ENCODE peak calls at places on chromosomes 16 and 17, in five cellular contexts. J is astrocyte, U is endothelial cell of umbilical vein, Y is neural progenitor cell, T is Panc1. W is an unnamed sample.

GRCh38 chr17:42282478-42283080 is 5.7 kb upstream of the STAT5A start:
- DNase-seq in J (no peak), U (no peak), Y (no peak), T (no peak), W (peak; percentile 11)

GRCh38 chr16:67516296-67517177 is 12.1 kb upstream of the RIPOR1 start:
- DNase-seq in J (peak; percentile 72), U (peak; percentile 67), Y (no peak), T (no peak), W (no peak)

GRCh38 chr16:30659507-30660423 is 1.5 kb downstream of the FBRS start:
- DNase-seq in J (no peak), U (peak; percentile 19), Y (peak; percentile 88), T (no peak), W (peak; percentile 52)

GRCh38 chr17:44848961-44849489 is 1.3 kb downstream of the HIGD1B start:
- DNase-seq in J (no peak), U (no peak), Y (no peak), T (no peak), W (no peak)

GRCh38 chr17:70608957-70609356 is 439.6 kb downstream of the KCNJ2 start:
- DNase-seq in J (no peak), U (no peak), Y (no peak), T (no peak), W (no peak)

GRCh38 chr16:49055824-49056545 is 225.7 kb downstream of the CBLN1 start:
- DNase-seq in J (no peak), U (no peak), Y (peak; percentile 58), T (no peak), W (no peak)

GRCh38 chr16:69485816-69486215 is 61.4 kb downstream of the CYB5B start:
- DNase-seq in J (no peak), U (no peak), Y (no peak), T (no peak), W (no peak)

GRCh38 chr17:63694229-63694973 is 5.5 kb downstream of the LIMD2 start:
- DNase-seq in J (no peak), U (no peak), Y (peak; percentile 31), T (no peak), W (no peak)

GRCh38 chr17:78276499-78276898 is 45.1 kb downstream of the TMEM235 start:
- DNase-seq in J (no peak), U (no peak), Y (no peak), T (no peak), W (no peak)

GRCh38 chr16:22874394-22874793 is 60.4 kb downstream of the HS3ST2 start:
- DNase-seq in J (no peak), U (no peak), Y (no peak), T (no peak), W (no peak)

GRCh38 chr17:78252111-78252634 is 20.7 kb downstream of the TMEM235 start:
- DNase-seq in J (no peak), U (no peak), Y (no peak), T (no peak), W (no peak)

GRCh38 chr16:78516006-78516405 is 416.6 kb downstream of the WWOX start:
- DNase-seq in J (no peak), U (no peak), Y (no peak), T (no peak), W (no peak)

GRCh38 chr16:64083428-64084129 is 1038.3 kb downstream of the CDH11 start:
- DNase-seq in J (no peak), U (no peak), Y (no peak), T (no peak), W (no peak)

GRCh38 chr17:35006961-35007360 is 26.6 kb downstream of the LIG3 start:
- DNase-seq in J (no peak), U (no peak), Y (no peak), T (no peak), W (no peak)

GRCh38 chr17:78117027-78117981 is 11.3 kb downstream of the TMC6 start:
- DNase-seq in J (no peak), U (no peak), Y (peak; percentile 50), T (no peak), W (no peak)

GRCh38 chr17:60248618-60249516 is 99.1 kb downstream of the CA4 start:
- DNase-seq in J (no peak), U (peak; percentile 87), Y (no peak), T (no peak), W (no peak)

GRCh38 chr17:63679214-63679613 is 20.7 kb downstream of the LIMD2 start:
- DNase-seq in J (no peak), U (no peak), Y (no peak), T (no peak), W (no peak)

GRCh38 chr16:69035375-69035774 is 70.1 kb upstream of the HAS3 start:
- DNase-seq in J (no peak), U (no peak), Y (no peak), T (no peak), W (no peak)

GRCh38 chr17:3754458-3755334 is 31.0 kb downstream of the HASPIN start:
- DNase-seq in J (no peak), U (no peak), Y (peak; percentile 95), T (no peak), W (peak; percentile 33)
- H3K4me1 ChIP-seq in J (no peaks in the 10 kb centered on the region), U (no peaks in the 10 kb centered on the region), Y (no peaks in the 10 kb centered on the region), T (no peaks in the 10 kb centered on the region), W (no peaks in the 10 kb centered on the region)

DNA sequence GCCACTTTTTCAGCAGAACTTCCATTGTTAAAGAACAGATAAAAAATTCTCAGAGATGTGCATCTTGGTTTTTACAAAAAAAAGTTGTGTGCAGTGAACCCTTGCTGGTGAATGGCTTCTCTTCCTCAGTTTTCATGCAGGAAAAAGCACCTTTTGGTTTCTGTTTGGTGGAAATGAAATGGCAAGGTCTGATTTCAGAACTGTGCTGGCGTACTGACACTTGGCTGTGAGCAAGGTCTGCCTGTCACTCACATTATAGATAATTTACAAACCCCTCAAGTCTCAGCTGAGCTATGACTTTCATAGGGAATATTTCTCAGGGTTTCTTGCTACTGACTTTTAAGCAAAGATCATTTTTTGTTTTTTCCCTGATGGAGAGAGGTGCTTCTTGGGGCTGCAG is 5.8 kb upstream of the SALL1 start:
- DNase-seq in J (no peak), U (no peak), Y (no peak), T (no peak), W (no peak)
- H3K27me3 ChIP-seq in J (peaks cover 13% of the 10 kb centered on the region), U (peaks cover 49% of the 10 kb centered on the region), Y (peaks cover 24% of the 10 kb centered on the region), T (no peaks in the 10 kb centered on the region), W (peaks cover 48% of the 10 kb centered on the region)

DNA sequence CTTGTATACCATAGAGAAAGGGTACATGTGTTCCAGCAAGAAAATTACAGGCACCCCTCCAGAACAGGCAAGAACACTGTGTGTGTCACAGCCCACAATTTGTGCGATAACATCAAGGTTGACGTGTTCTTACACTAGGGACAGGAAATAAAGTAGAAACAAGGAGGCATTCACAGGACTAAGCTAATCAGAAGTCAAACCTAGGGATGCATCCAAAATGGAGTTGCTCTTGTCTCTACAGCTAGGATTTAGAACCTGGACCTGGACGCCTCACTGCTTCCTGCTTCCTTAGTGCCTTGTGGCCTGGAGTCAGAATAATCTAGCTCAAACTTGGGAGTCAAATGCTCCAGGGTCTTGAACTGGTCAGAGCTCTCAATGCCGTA is 41.3 kb downstream of the GINS3 start:
- DNase-seq in J (no peak), U (no peak), Y (no peak), T (no peak), W (no peak)
- H3K4me1 ChIP-seq in J (no peaks in the 10 kb centered on the region), U (no peaks in the 10 kb centered on the region), Y (no peaks in the 10 kb centered on the region), T (no peaks in the 10 kb centered on the region), W (peaks cover 10% of the 10 kb centered on the region)

DNA sequence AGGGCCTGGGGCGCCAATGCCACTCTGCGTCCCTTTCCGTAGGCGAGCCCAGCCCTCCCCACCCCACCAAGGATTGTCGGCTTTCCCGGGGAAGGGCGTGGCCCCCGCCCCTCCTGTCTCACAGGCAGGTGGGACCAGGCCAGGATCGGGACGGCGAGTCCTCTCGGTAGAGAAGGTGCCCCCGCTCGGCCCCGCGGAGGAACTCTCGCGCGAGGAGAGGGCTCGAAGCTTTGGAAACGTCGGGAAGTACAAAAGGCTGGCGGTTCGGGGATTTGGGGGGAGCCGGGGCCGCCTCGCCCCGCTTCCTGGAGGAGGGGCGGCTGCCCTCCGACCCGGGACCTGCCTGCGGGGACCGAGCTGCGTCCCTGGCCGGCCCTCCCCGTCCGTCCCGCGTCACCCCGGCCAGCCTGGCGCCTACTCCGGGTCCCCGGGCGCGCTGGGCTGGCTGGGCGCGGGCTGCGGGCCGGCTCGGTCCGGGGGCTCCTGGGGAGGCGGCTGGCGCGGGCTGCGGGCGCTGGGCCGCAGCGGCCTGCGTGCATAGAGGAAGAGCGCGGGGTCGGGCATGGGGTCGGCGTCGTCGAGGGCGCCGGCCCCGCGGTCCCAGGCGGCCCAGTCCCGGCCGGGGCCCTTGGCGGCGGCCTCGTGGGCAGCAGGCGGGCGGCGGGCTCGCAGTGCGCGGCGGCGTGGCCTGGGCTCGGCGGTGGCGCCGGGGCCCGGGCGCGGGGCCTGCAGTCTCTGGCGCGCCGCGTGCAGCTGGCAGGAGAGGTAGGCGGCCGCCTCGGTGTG is 12.6 kb upstream of the CLUH start:
- DNase-seq in J (no peak), U (no peak), Y (peak; percentile 78), T (no peak), W (no peak)
- H3K27me3 ChIP-seq in J (peaks cover 16% of the 10 kb centered on the region), U (peaks cover 17% of the 10 kb centered on the region), Y (peaks cover 29% of the 10 kb centered on the region), T (no peaks in the 10 kb centered on the region), W (peaks cover 11% of the 10 kb centered on the region)

DNA sequence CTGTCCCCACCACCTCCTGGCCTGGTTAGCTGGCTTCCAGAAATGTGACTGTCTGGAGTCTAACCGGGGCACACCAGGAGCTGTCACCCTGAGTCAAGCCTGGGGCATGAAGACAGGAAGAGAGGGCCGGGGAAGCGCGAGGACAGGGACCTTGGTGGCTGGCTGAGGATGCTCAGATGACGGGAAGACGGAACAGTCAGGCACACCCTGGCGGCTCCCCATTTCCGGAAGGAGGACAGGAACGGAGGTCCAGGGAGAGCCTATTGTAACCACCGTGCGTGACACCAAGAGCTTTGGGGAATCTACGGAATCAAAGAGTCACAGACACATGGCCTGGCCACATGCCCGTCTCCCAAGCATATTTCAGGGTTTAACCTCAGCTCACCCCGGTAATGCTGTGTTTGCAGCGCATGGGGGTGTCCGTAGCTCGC is 51.7 kb downstream of the SDK2 start:
- DNase-seq in J (no peak), U (no peak), Y (no peak), T (no peak), W (no peak)
- H3K4me1 ChIP-seq in J (no peaks in the 10 kb centered on the region), U (no peaks in the 10 kb centered on the region), Y (peaks cover 26% of the 10 kb centered on the region), T (no peaks in the 10 kb centered on the region), W (no peaks in the 10 kb centered on the region)

DNA sequence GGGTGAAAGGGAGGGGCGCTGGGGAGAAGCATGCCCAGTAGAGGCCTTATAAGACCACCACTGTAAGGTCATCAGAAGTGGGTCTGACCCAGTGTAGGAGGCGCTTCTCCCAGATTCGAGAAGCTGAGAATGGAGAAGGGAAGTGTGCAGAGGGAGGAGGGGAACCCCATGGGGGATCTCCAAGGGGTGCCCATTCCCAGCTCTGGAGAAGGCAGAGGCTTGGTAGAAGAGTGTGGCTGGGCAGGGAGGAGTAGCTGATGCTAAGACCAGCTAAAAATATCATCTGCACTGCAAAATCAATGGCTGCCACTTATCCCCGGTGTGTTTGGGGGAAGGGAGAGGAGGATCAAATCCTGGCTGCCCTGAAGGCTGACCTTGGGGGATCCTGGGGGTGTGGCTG is 7.2 kb downstream of the NGFR start:
- DNase-seq in J (no peak), U (no peak), Y (no peak), T (no peak), W (no peak)
- H3K27me3 ChIP-seq in J (peaks cover 72% of the 10 kb centered on the region), U (peaks cover 35% of the 10 kb centered on the region), Y (peaks cover 22% of the 10 kb centered on the region), T (peaks cover 12% of the 10 kb centered on the region), W (peaks cover 49% of the 10 kb centered on the region)

GRCh38 chr17:39531252-39531651 is 70.0 kb downstream of the CDK12 start:
- DNase-seq in J (no peak), U (no peak), Y (no peak), T (no peak), W (no peak)
- H3K4me1 ChIP-seq in J (no peaks in the 10 kb centered on the region), U (peaks cover 13% of the 10 kb centered on the region), Y (no peaks in the 10 kb centered on the region), T (no peaks in the 10 kb centered on the region), W (peaks cover 34% of the 10 kb centered on the region)

GRCh38 chr17:79371984-79372383 is 238.9 kb downstream of the RBFOX3 start:
- DNase-seq in J (no peak), U (no peak), Y (no peak), T (no peak), W (no peak)
- H3K27me3 ChIP-seq in J (no peaks in the 10 kb centered on the region), U (no peaks in the 10 kb centered on the region), Y (no peaks in the 10 kb centered on the region), T (peaks cover 16% of the 10 kb centered on the region), W (peaks cover 5% of the 10 kb centered on the region)

GRCh38 chr16:81461756-81462155 is 17.1 kb downstream of the CMIP start:
- DNase-seq in J (no peak), U (no peak), Y (no peak), T (no peak), W (no peak)
- H3K4me1 ChIP-seq in J (peaks cover 16% of the 10 kb centered on the region), U (peaks cover 8% of the 10 kb centered on the region), Y (peaks cover 8% of the 10 kb centered on the region), T (peaks cover 16% of the 10 kb centered on the region), W (peaks cover 35% of the 10 kb centered on the region)